ENCODE peak calls at places on chromosomes 5 and 9, in four cellular contexts. F, I, N and L are unnamed samples.

GRCh38 chr5:122846051-122846567 is 696 bp downstream of the SNX24 start:
- DNase-seq in F (no peak), I (no peak), N (no peak), L (peak)

GRCh38 chr5:111194925-111195324 is 29.3 kb upstream of the CAMK4 start:
- DNase-seq in F (no peak), I (no peak), N (no peak), L (no peak)

GRCh38 chr5:171450423-171451246 is 31.2 kb downstream of the FGF18 start:
- DNase-seq in F (no peak), I (peak), N (peak), L (peak)

GRCh38 chr5:172707285-172708182 is 63.5 kb downstream of the DUSP1 start:
- DNase-seq in F (peak), I (no peak), N (no peak), L (peak)

GRCh38 chr5:88140396-88140862 is 128.2 kb downstream of the TMEM161B start:
- DNase-seq in F (peak), I (no peak), N (no peak), L (no peak)

GRCh38 chr5:102628449-102629175 is 126.5 kb upstream of the PAM start:
- DNase-seq in F (no peak), I (no peak), N (no peak), L (peak)

GRCh38 chr9:123883634-123884033 is 46.3 kb downstream of the DENND1A start:
- DNase-seq in F (no peak), I (no peak), N (no peak), L (no peak)

GRCh38 chr9:113593682-113594281 is 130.3 kb downstream of the RGS3 start:
- DNase-seq in F (peak), I (peak), N (peak), L (peak)

GRCh38 chr5:109327572-109327971 is 82.2 kb downstream of the PJA2 start:
- DNase-seq in F (no peak), I (no peak), N (no peak), L (no peak)

GRCh38 chr9:131432597-131433301 is 38.9 kb downstream of the PRRC2B start:
- DNase-seq in F (peak), I (no peak), N (no peak), L (peak)

GRCh38 chr5:132012385-132013005 is 1.0 kb upstream of the ACSL6 start:
- DNase-seq in F (peak), I (peak), N (peak), L (peak)

GRCh38 chr9:4321554-4321953 is 21.7 kb upstream of the GLIS3 start:
- DNase-seq in F (no peak), I (no peak), N (no peak), L (no peak)

GRCh38 chr9:131072107-131072870 is 24.0 kb upstream of the AIF1L start:
- DNase-seq in F (no peak), I (no peak), N (no peak), L (no peak)

GRCh38 chr9:86714976-86715375 is 232.3 kb downstream of the GAS1 start:
- DNase-seq in F (no peak), I (no peak), N (no peak), L (no peak)

GRCh38 chr9:72065076-72065475 is 4.7 kb upstream of the C9orf57 start:
- DNase-seq in F (no peak), I (no peak), N (no peak), L (peak)

GRCh38 chr9:112332977-112333638 is at the start of gene PTBP3:
- DNase-seq in F (peak), I (peak), N (peak), L (peak)

GRCh38 chr9:89755835-89756234 is 151.0 kb downstream of the GADD45G start:
- DNase-seq in F (no peak), I (no peak), N (no peak), L (peak)

GRCh38 chr5:153598099-153598498 is 107.6 kb downstream of the GRIA1 start:
- DNase-seq in F (no peak), I (no peak), N (no peak), L (no peak)

GRCh38 chr5:148425808-148426207 is 42.0 kb downstream of the FBXO38 start:
- DNase-seq in F (no peak), I (no peak), N (no peak), L (no peak)

GRCh38 chr5:147467973-147468508 is 41.8 kb downstream of the DPYSL3 start:
- DNase-seq in F (no peak), I (no peak), N (no peak), L (no peak)

GRCh38 chr9:135069556-135070197 is 17.8 kb upstream of the OLFM1 start:
- DNase-seq in F (no peak), I (peak), N (no peak), L (no peak)

GRCh38 chr5:41843456-41844112 is 26.6 kb downstream of the OXCT1 start:
- DNase-seq in F (no peak), I (peak), N (peak), L (peak)

GRCh38 chr9:4837768-4838546 is 45.2 kb downstream of the RCL1 start:
- DNase-seq in F (no peak), I (no peak), N (no peak), L (peak)

GRCh38 chr5:150065346-150065745 is 21.0 kb downstream of the CSF1R start:
- DNase-seq in F (no peak), I (peak), N (no peak), L (no peak)

GRCh38 chr5:67248703-67249589 is 52.3 kb upstream of the CD180 start:
- DNase-seq in F (no peak), I (peak), N (no peak), L (peak)

GRCh38 chr9:114177423-114178064 is 22.2 kb downstream of the COL27A1 start:
- DNase-seq in F (no peak), I (no peak), N (no peak), L (peak)

GRCh38 chr5:144697847-144698262 is 527.2 kb downstream of the KCTD16 start:
- DNase-seq in F (no peak), I (no peak), N (no peak), L (peak)

GRCh38 chr9:137310190-137311052 is 8.3 kb upstream of the NRARP start:
- DNase-seq in F (no peak), I (peak), N (peak), L (peak)

GRCh38 chr5:31900296-31900865 is 261.4 kb downstream of the PDZD2 start:
- DNase-seq in F (no peak), I (no peak), N (no peak), L (no peak)

GRCh38 chr5:122151640-122152039 is 22.3 kb downstream of the ZNF474 start:
- DNase-seq in F (no peak), I (no peak), N (no peak), L (peak)

GRCh38 chr9:7782390-7783120 is 17.0 kb downstream of the DMAC1 start:
- DNase-seq in F (no peak), I (no peak), N (no peak), L (no peak)

GRCh38 chr9:81789751-81790150 is 100.4 kb upstream of the TLE1 start:
- DNase-seq in F (no peak), I (no peak), N (no peak), L (no peak)

GRCh38 chr5:76720988-76721569 is 5.2 kb downstream of the F2R start:
- DNase-seq in F (no peak), I (no peak), N (peak), L (no peak)

DNA sequence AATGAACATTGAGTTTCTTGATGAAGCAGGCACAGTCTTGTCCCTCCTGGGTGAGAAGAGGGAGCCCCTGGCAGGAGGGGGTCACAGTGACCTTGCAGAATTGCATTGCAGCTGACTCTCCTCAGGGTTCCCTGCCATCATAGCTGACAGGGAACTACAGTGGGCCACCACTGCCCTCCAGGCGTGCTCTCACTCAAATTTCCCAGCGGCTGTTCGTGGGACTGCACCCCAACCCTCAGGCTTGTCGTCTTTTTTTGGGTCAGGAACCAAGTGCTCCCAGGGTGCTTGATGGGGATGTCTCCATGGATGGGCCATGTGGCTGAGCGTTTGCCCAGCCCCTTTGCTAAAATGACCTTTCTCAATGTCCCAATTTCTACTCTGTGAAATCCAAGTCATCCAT is 215.8 kb downstream of the MELK start:
- DNase-seq in F (no peak), I (no peak), N (no peak), L (peak)
- TF ChIP-seq CTCF in F (peak), I (peak), N (no peak), L (peak)

DNA sequence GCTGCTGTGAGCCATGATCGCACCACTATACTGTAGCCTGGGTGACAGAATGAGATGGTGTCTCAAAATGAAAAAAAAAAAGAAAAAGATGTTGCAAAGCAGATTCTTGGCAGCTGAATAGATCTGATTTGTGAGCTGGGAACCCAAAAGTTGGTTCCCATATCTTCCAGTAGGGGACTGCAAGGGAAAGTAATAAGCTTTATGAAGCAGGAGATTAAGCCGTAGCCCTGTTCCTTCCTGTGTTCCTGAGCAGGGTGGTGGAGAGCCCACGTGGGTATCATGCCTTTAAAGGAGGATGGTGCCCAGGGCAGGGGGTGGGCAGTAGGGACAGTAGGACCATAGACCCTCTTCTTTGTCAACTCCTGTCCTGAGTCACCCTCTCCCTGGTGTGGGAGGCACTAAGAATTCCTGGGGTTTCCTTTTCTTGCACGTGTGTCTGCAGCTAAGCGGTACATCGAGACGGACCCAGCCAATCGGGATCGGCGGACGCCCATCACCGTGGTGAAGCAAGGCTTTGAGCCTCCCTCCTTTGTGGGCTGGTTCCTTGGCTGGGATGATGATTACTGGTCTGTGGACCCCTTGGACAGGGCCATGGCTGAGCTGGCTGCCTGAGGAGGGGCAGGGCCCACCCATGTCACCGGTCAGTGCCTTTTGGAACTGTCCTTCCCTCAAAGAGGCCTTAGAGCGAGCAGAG is 37.9 kb downstream of the STOM start:
- DNase-seq in F (no peak), I (no peak), N (no peak), L (no peak)
- TF ChIP-seq CTCF in F (peak), I (no peak), N (no peak), L (peak)

DNA sequence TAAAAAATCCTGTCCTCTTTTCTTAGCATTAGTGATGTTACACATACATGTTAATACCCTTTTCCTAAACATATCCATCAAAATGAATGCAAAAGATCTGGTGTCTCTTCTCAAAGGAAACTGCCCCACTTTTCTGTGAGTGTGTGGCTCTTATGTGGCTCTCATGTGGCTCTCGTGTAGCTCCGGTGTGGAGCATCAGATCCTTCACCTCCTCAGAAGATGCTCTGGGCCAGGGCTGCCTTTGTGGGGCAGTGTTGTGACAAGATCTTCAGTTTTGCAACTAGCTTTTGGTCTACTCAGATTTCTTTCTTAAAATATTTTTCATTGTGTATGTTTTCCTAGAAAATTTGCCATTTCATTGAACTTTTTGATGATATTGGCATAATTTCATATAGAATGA is 19.3 kb downstream of the GARNL3 start:
- DNase-seq in F (no peak), I (peak), N (peak), L (peak)
- TF ChIP-seq CTCF in F (peak), I (no peak), N (no peak), L (peak)

GRCh38 chr5:44935871-44936270 is 127.1 kb downstream of the MRPS30 start:
- DNase-seq in F (no peak), I (no peak), N (no peak), L (no peak)

GRCh38 chr5:44932922-44933585 is 124.3 kb downstream of the MRPS30 start:
- DNase-seq in F (no peak), I (no peak), N (no peak), L (no peak)

GRCh38 chr5:44933686-44934085 is 124.9 kb downstream of the MRPS30 start:
- DNase-seq in F (no peak), I (no peak), N (no peak), L (no peak)

DNA sequence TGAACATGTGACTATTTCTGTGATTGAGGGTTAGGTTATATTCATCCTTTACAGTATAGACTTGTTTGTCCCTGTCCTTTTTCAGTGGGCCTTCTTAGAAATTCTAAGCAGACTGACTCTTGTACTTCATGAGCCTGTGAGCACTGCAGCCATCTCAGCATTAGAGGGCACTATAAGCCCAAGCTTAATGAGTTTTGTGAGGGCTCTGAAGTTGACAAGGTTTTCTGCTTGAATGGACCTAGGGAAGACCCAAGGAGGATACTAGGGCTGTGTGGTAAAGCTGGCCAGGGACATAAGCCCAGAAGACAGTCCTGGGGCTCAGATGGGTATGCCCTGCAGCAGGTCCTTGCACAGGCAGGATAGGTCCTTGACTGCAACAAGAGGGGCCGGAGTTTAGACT is 126.5 kb downstream of the MRPS30 start:
- DNase-seq in F (no peak), I (no peak), N (no peak), L (peak)
- TF ChIP-seq CTCF in F (no peak), I (no peak), N (no peak), L (peak)

GRCh38 chr5:1821862-1822261 is 20.7 kb downstream of the NDUFS6 start:
- DNase-seq in F (no peak), I (no peak), N (no peak), L (no peak)

GRCh38 chr5:1824903-1825841 is 24.0 kb downstream of the NDUFS6 start:
- DNase-seq in F (no peak), I (no peak), N (no peak), L (no peak)

GRCh38 chr5:1823381-1824034 is 22.3 kb downstream of the NDUFS6 start:
- DNase-seq in F (no peak), I (no peak), N (no peak), L (no peak)

GRCh38 chr5:1826235-1826980 is 25.2 kb downstream of the NDUFS6 start:
- DNase-seq in F (no peak), I (no peak), N (no peak), L (no peak)

DNA sequence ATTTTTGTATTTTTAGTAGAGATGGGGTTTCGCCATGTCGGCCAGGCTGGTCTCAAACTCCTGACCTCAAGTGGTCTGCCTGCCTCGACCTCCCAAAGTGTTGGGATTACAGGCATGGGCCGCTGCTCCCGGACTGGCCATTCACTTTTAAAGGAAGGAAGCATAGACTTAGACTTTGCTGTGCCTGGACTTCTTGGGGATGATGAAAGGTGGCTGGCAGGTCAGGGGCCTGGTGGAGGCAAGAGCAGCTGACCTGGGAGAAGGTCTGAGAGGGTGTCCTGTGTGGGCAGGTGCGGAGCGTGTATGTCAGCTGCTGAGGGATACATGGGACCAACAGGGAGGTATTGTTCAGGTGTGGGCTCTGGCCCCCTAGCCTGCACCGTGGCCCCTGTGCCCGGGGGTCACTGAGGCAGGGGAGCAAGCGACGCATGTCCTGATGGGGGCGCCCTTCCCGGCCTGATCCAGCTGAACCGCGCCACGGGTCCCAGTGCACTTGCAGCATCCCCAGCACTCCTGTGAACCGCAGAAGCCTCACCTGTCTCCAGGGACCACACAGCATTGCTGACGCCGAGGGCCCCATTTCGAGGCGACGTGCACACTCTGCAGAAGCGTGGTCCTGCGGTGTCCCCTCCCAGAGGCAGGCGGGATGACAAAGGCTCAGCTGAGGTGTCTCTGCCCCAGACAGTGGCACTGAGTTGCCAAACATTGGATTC is 23.1 kb downstream of the NDUFS6 start:
- DNase-seq in F (no peak), I (no peak), N (no peak), L (no peak)
- TF ChIP-seq CTCF in F (no peak), I (no peak), N (no peak), L (no peak)

DNA sequence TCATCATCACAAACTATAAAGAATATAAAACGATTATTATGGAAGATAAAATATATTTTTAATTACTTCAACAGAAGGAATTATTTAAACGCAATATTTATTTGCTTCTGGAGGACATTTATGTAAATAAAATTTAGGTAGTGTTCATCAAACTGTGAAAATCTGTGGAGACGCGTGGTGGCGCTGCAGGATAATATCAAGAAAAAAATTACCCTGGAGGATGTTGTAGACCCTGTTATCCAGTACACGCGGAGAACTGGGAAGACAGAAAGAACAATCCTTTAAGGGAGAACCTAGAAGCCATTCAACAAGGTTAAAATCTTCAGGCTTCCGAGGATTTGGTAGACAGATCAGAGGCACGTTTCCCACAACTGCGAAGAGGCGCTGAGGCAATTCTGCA is at the start of gene PCDHB12:
- DNase-seq in F (no peak), I (no peak), N (peak), L (peak)
- TF ChIP-seq CTCF in F (peak), I (no peak), N (no peak), L (peak)

GRCh38 chr5:142634375-142635018 is 51.4 kb downstream of the FGF1 start:
- DNase-seq in F (no peak), I (no peak), N (no peak), L (no peak)

GRCh38 chr5:142637871-142638270 is 48.0 kb downstream of the FGF1 start:
- DNase-seq in F (no peak), I (no peak), N (no peak), L (no peak)

GRCh38 chr5:142636093-142636492 is 49.8 kb downstream of the FGF1 start:
- DNase-seq in F (no peak), I (no peak), N (no peak), L (no peak)

GRCh38 chr5:142639455-142639854 is 46.4 kb downstream of the FGF1 start:
- DNase-seq in F (no peak), I (no peak), N (no peak), L (no peak)

DNA sequence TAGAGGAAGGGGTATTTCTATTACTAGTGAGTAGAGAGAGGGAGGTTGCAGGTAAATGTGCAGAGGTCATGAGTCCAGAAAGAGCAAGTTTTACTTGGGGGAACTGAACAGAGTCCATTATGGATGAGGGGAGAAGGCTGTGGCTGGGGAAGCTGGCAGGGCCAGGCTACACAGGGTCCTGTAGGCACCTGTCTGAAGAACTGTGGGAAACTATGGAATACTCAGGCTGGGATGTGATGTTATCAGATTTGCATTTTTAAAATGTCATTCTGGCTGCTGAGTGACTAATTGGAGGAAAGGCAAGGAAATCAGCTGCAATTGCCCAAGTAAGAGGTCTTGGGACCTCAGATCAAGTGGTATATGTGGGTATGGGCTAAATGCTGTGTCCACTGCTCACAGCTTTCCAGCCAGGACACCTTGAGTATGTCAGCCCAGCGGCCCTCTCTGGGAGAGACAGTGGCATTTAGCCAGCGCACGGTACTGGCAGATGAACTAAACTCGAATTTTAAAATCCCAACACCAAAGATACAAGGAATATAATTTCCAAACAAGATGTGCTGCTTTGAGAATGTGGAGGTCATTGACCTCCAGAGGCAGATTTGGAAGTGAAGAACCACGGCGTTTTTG is 49.1 kb downstream of the FGF1 start:
- DNase-seq in F (no peak), I (no peak), N (no peak), L (no peak)
- TF ChIP-seq CTCF in F (no peak), I (no peak), N (no peak), L (no peak)